ENCODE peak calls at places on chromosome 4, in six cellular contexts. Y, X, M, D, P and S are unnamed samples.
A peak's percentile ranks its signal among the peaks of the same experiment; 100 is the strongest.

GRCh38 chr4:188934320-188934975 is 795.2 kb downstream of the TRIML1 start:
- DNase-seq in M (no peak), Y (peak; percentile 53), D (no peak), P (no peak), X (no peak), S (peak; percentile 66)

GRCh38 chr4:107133965-107134364 is 97.9 kb upstream of the DKK2 start:
- DNase-seq in P (no peak), M (no peak), Y (no peak), X (no peak), D (no peak), S (no peak)

GRCh38 chr4:68176500-68176899 is 46.8 kb upstream of the TMPRSS11F start:
- DNase-seq in X (no peak), Y (no peak), D (no peak), P (no peak), M (no peak), S (no peak)

GRCh38 chr4:76681996-76682395 is 215.9 kb downstream of the SOWAHB start:
- DNase-seq in M (no peak), X (no peak), D (no peak), P (no peak), Y (peak; percentile 46), S (no peak)

GRCh38 chr4:108533245-108533844 is 87.0 kb upstream of the RPL34 start:
- DNase-seq in Y (no peak), M (no peak), X (no peak), D (no peak), P (no peak), S (no peak)

GRCh38 chr4:184337907-184338306 is 120.2 kb upstream of the ENPP6 start:
- DNase-seq in D (no peak), Y (no peak), X (no peak), M (no peak), P (no peak), S (no peak)

GRCh38 chr4:89069481-89069880 is 12.5 kb upstream of the FAM13A start:
- DNase-seq in X (no peak), Y (no peak), D (no peak), M (no peak), P (no peak), S (no peak)

GRCh38 chr4:121226362-121226761 is 62.2 kb upstream of the TNIP3 start:
- DNase-seq in D (no peak), P (no peak), Y (no peak), X (no peak), M (no peak), S (no peak)

GRCh38 chr4:184253072-184253420 is 35.4 kb upstream of the ENPP6 start:
- DNase-seq in D (no peak), X (no peak), M (no peak), P (no peak), Y (no peak), S (no peak)

GRCh38 chr4:23219779-23220408 is 527.2 kb downstream of the GBA3 start:
- DNase-seq in D (no peak), X (no peak), P (no peak), Y (no peak), M (no peak), S (no peak)